ENCODE peak calls at places on chromosomes 12 and 14, in four cellular contexts. One of them, this sample, is unnamed.

GRCh38 chr12:1594045-1594294 is 411 bp downstream of the FBXL14 start:
- DNase-seq in GM12878: no peak
- DNase-seq in K562: no peak
- DNase-seq in HepG2: no peak
- DNase-seq in this sample: peak; percentile 57

GRCh38 chr14:91149462-91149861 is 35.6 kb downstream of the DGLUCY start:
- DNase-seq in GM12878: no peak
- DNase-seq in K562: peak; percentile 39
- DNase-seq in HepG2: peak; percentile 92
- DNase-seq in this sample: no peak

GRCh38 chr12:58419905-58420304 is 478.5 kb downstream of the ATP23 start:
- DNase-seq in GM12878: no peak
- DNase-seq in K562: no peak
- DNase-seq in HepG2: no peak
- DNase-seq in this sample: no peak

GRCh38 chr12:113231275-113232231 is 10.3 kb downstream of the TPCN1 start:
- DNase-seq in GM12878: no peak
- DNase-seq in K562: peak; percentile 43
- DNase-seq in HepG2: peak; percentile 79
- DNase-seq in this sample: no peak

GRCh38 chr12:121958521-121959240 is 40.3 kb downstream of the CFAP251 start:
- DNase-seq in GM12878: no peak
- DNase-seq in K562: no peak
- DNase-seq in HepG2: no peak
- DNase-seq in this sample: no peak

GRCh38 chr12:66594688-66595087 is 84.2 kb downstream of the GRIP1 start:
- DNase-seq in GM12878: no peak
- DNase-seq in K562: no peak
- DNase-seq in HepG2: no peak
- DNase-seq in this sample: no peak

GRCh38 chr12:49131973-49132461 is 822 bp upstream of the TUBA1B start:
- DNase-seq in GM12878: no peak
- DNase-seq in K562: no peak
- DNase-seq in HepG2: no peak
- DNase-seq in this sample: no peak

GRCh38 chr14:60220917-60221316 is 28.1 kb upstream of the PPM1A start:
- DNase-seq in GM12878: no peak
- DNase-seq in K562: no peak
- DNase-seq in HepG2: no peak
- DNase-seq in this sample: no peak

GRCh38 chr12:32542550-32543229 is 136.4 kb upstream of the DNM1L start:
- DNase-seq in GM12878: no peak
- DNase-seq in K562: no peak
- DNase-seq in HepG2: no peak
- DNase-seq in this sample: no peak

GRCh38 chr12:10739157-10740118 is 16.3 kb upstream of the YBX3 start:
- DNase-seq in GM12878: no peak
- DNase-seq in K562: no peak
- DNase-seq in HepG2: no peak
- DNase-seq in this sample: no peak

GRCh38 chr12:57258977-57259970 is 8.3 kb upstream of the STAC3 start:
- DNase-seq in GM12878: no peak
- DNase-seq in K562: no peak
- DNase-seq in HepG2: no peak
- DNase-seq in this sample: no peak

GRCh38 chr12:11609045-11609444 is 40.4 kb upstream of the ETV6 start:
- DNase-seq in GM12878: no peak
- DNase-seq in K562: no peak
- DNase-seq in HepG2: no peak
- DNase-seq in this sample: no peak

GRCh38 chr12:108888031-108888430 is 8.1 kb downstream of the DAO start:
- DNase-seq in GM12878: no peak
- DNase-seq in K562: no peak
- DNase-seq in HepG2: no peak
- DNase-seq in this sample: no peak

GRCh38 chr14:91230363-91231035 is 14.0 kb downstream of the GPR68 start:
- DNase-seq in GM12878: no peak
- DNase-seq in K562: no peak
- DNase-seq in HepG2: no peak
- DNase-seq in this sample: no peak

GRCh38 chr12:20411309-20411708 is 43.0 kb downstream of the PDE3A start:
- DNase-seq in GM12878: no peak
- DNase-seq in K562: no peak
- DNase-seq in HepG2: no peak
- DNase-seq in this sample: no peak

GRCh38 chr12:18955594-18955993 is 173.9 kb upstream of the PLEKHA5 start:
- DNase-seq in GM12878: no peak
- DNase-seq in K562: no peak
- DNase-seq in HepG2: no peak
- DNase-seq in this sample: no peak

GRCh38 chr12:100900808-100901207 is 106.2 kb downstream of the ANO4 start:
- DNase-seq in GM12878: no peak
- DNase-seq in K562: no peak
- DNase-seq in HepG2: no peak
- DNase-seq in this sample: no peak

GRCh38 chr12:100897240-100897639 is 102.7 kb downstream of the ANO4 start:
- DNase-seq in GM12878: no peak
- DNase-seq in K562: no peak
- DNase-seq in HepG2: no peak
- DNase-seq in this sample: no peak

GRCh38 chr12:100895197-100895596 is 100.6 kb downstream of the ANO4 start:
- DNase-seq in GM12878: no peak
- DNase-seq in K562: no peak
- DNase-seq in HepG2: no peak
- DNase-seq in this sample: no peak

GRCh38 chr12:100899301-100899700 is 104.7 kb downstream of the ANO4 start:
- DNase-seq in GM12878: no peak
- DNase-seq in K562: no peak
- DNase-seq in HepG2: no peak
- DNase-seq in this sample: no peak

GRCh38 chr12:100896192-100896591 is 101.6 kb downstream of the ANO4 start:
- DNase-seq in GM12878: no peak
- DNase-seq in K562: no peak
- DNase-seq in HepG2: no peak
- DNase-seq in this sample: no peak
- TF ChIP-seq FOXK2 in GM12878: no peak
- TF ChIP-seq FOXK2 in K562: no peak
- TF ChIP-seq FOXK2 in HepG2: no peak
- TF ChIP-seq FOXK2 in this sample: no peak

GRCh38 chr14:79281244-79282199 is 929.8 kb downstream of the DIO2 start:
- DNase-seq in GM12878: no peak
- DNase-seq in K562: no peak
- DNase-seq in HepG2: no peak
- DNase-seq in this sample: peak; percentile 40
- TF ChIP-seq FOXK2 in GM12878: no peak
- TF ChIP-seq FOXK2 in K562: no peak
- TF ChIP-seq FOXK2 in HepG2: no peak
- TF ChIP-seq FOXK2 in this sample: no peak

DNA sequence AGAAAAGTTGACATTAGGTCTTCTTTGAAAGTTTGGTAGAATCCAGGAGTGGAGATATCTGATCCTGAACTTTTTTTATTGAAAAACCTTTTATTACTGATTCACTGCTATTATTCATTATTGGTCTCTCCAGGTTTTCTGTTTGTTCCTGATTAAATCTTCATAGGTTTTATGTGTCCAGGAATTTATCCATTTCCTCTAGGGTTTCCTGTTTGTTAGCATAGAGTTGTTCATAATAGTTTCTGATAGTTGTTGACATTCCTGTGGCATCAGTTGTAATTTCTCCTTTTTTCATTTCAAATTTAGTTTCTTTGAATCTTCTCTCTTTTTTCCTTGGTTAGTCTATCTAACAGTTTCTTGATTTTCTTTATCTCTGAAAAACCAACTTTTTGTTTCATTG is 370.3 kb downstream of the SLC6A15 start:
- DNase-seq in GM12878: no peak
- DNase-seq in K562: no peak
- DNase-seq in HepG2: no peak
- DNase-seq in this sample: no peak
- TF ChIP-seq FOXK2 in GM12878: no peak
- TF ChIP-seq FOXK2 in K562: no peak
- TF ChIP-seq FOXK2 in HepG2: no peak
- TF ChIP-seq FOXK2 in this sample: no peak

DNA sequence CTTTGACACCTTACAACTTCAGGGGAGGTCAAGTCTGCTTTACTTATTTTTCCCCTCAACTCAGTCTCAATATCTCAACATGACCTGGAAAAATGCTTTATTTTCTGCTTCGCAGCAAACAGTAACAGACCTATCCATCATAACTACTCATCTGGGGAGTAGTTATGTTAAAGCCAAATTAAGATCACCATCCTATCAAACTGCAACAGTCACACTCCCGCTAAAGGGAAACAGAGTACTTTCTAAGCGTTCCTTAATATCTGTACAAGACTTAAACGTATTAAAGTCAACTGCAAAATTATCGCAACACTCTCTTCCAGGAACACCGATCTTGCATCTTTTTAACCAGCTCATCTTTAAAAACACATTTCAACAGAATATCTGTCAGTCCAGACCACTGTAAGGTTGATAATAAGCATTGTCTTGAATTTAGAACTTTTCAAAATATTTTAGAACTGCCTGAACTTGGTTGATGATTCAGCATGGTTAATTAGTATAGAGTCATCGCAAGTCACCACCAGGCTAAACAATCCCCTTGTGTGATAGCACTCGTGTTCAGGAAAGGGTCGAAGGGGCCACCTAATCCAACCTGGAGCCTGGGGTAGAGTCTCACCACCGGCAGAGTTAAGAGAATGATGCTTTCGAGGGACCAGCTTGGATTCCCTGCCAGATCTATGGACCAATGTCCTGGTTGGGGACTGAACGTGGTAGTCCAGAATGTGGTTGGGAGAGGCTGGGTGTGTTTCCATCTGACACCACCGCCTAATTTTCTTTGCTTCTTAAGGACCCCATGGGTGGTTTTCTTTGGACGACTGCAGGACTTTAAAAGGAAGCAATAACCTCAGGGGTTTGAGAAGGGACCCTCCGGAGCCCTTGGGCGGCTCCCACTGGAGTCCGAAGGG is 955 bp downstream of the SPTLC2 start:
- DNase-seq in GM12878: no peak
- DNase-seq in K562: peak; percentile 7
- DNase-seq in HepG2: no peak
- DNase-seq in this sample: peak; percentile 39
- TF ChIP-seq FOXK2 in GM12878: no peak
- TF ChIP-seq FOXK2 in K562: no peak
- TF ChIP-seq FOXK2 in HepG2: no peak
- TF ChIP-seq FOXK2 in this sample: no peak

GRCh38 chr12:116465892-116466291 is 93.3 kb upstream of the MAP1LC3B2 start:
- DNase-seq in GM12878: no peak
- DNase-seq in K562: no peak
- DNase-seq in HepG2: no peak
- DNase-seq in this sample: no peak

GRCh38 chr12:116469344-116469743 is 89.8 kb upstream of the MAP1LC3B2 start:
- DNase-seq in GM12878: no peak
- DNase-seq in K562: no peak
- DNase-seq in HepG2: no peak
- DNase-seq in this sample: no peak

GRCh38 chr12:116465407-116465806 is 93.8 kb upstream of the MAP1LC3B2 start:
- DNase-seq in GM12878: no peak
- DNase-seq in K562: no peak
- DNase-seq in HepG2: no peak
- DNase-seq in this sample: no peak

GRCh38 chr12:116463366-116463765 is 95.8 kb upstream of the MAP1LC3B2 start:
- DNase-seq in GM12878: no peak
- DNase-seq in K562: no peak
- DNase-seq in HepG2: no peak
- DNase-seq in this sample: no peak

GRCh38 chr12:116466536-116466935 is 92.6 kb upstream of the MAP1LC3B2 start:
- DNase-seq in GM12878: no peak
- DNase-seq in K562: no peak
- DNase-seq in HepG2: no peak
- DNase-seq in this sample: no peak
- TF ChIP-seq FOXK2 in GM12878: no peak
- TF ChIP-seq FOXK2 in K562: no peak
- TF ChIP-seq FOXK2 in HepG2: no peak
- TF ChIP-seq FOXK2 in this sample: no peak

GRCh38 chr12:86456241-86456640 is 200.1 kb upstream of the MGAT4C start:
- DNase-seq in GM12878: no peak
- DNase-seq in K562: no peak
- DNase-seq in HepG2: no peak
- DNase-seq in this sample: no peak
- TF ChIP-seq FOXK2 in GM12878: no peak
- TF ChIP-seq FOXK2 in K562: no peak
- TF ChIP-seq FOXK2 in HepG2: no peak
- TF ChIP-seq FOXK2 in this sample: no peak

This sample was measured in HEK293T.